ENCODE peak calls at places on chromosomes 12 and 14, in five cellular contexts. M, B, N, X and R are unnamed samples.

GRCh38 chr12:332581-333205 is 56.4 kb downstream of the KDM5A start:
- DNase-seq in X (no peak), M (no peak), B (no peak), N (no peak), R (peak; percentile 5)

GRCh38 chr12:68148261-68148951 is 11.1 kb downstream of the IFNG start:
- DNase-seq in X (no peak), M (no peak), N (no peak), B (no peak), R (peak; percentile 15)

GRCh38 chr14:61122862-61123261 is 141.8 kb downstream of the SLC38A6 start:
- DNase-seq in B (no peak), N (no peak), X (no peak), M (no peak), R (no peak)

GRCh38 chr12:75480469-75480949 is at the start of gene GLIPR1:
- DNase-seq in M (no peak), N (no peak), B (no peak), X (peak; percentile 98), R (peak; percentile 95)

GRCh38 chr12:68867606-68868005 is 59.6 kb downstream of the MDM2 start:
- DNase-seq in N (no peak), X (no peak), M (peak; percentile 66), B (no peak), R (no peak)

GRCh38 chr12:3320881-3321509 is 170.0 kb upstream of the PRMT8 start:
- DNase-seq in M (no peak), N (no peak), X (no peak), B (no peak), R (no peak)

GRCh38 chr12:29769162-29769820 is 14.5 kb downstream of the TMTC1 start:
- DNase-seq in B (no peak), N (no peak), X (peak; percentile 74), M (no peak), R (no peak)

GRCh38 chr14:104099096-104100041 is 13.9 kb downstream of the ASPG start:
- DNase-seq in B (no peak), N (no peak), X (no peak), M (no peak), R (no peak)

GRCh38 chr12:53102883-53103807 is at the start of gene SOAT2:
- DNase-seq in M (no peak), B (no peak), X (no peak), N (no peak), R (no peak)

GRCh38 chr12:14810953-14811483 is 3.0 kb downstream of the SMCO3 start:
- DNase-seq in X (peak; percentile 39), B (no peak), N (no peak), M (peak; percentile 47), R (peak; percentile 16)

GRCh38 chr14:69005432-69006148 is 26.5 kb upstream of the ACTN1 start:
- DNase-seq in X (peak; percentile 97), N (no peak), B (peak; percentile 29), M (peak; percentile 49), R (peak; percentile 57)

GRCh38 chr14:105377555-105378182 is 20.7 kb upstream of the TEX22 start:
- DNase-seq in B (no peak), N (no peak), X (no peak), M (peak; percentile 54), R (no peak)

GRCh38 chr12:4143909-4144308 is 129.7 kb upstream of the CCND2 start:
- DNase-seq in B (no peak), N (no peak), M (no peak), X (no peak), R (peak; percentile 13)

GRCh38 chr14:70982204-70982603 is 74.9 kb downstream of the PCNX1 start:
- DNase-seq in X (no peak), B (no peak), M (no peak), N (no peak), R (no peak)

GRCh38 chr12:102326987-102327386 is 129.4 kb upstream of the PMCH start:
- DNase-seq in M (no peak), N (no peak), B (no peak), X (no peak), R (no peak)

GRCh38 chr12:107320031-107320928 is 226.9 kb upstream of the CRY1 start:
- DNase-seq in X (peak; percentile 9), M (peak; percentile 87), B (no peak), N (no peak), R (peak; percentile 44)

GRCh38 chr12:460301-461230 is 827 bp downstream of the B4GALNT3 start:
- DNase-seq in B (no peak), X (peak; percentile 32), N (no peak), M (no peak), R (no peak)

GRCh38 chr14:76595266-76595665 is 166.0 kb upstream of the VASH1 start:
- DNase-seq in N (no peak), B (no peak), M (no peak), X (no peak), R (no peak)

GRCh38 chr12:120079352-120080042 is 37.1 kb downstream of the RAB35 start:
- DNase-seq in B (no peak), N (no peak), X (no peak), M (no peak), R (peak; percentile 54)

GRCh38 chr12:127656261-127656660 is 610.7 kb upstream of the TMEM132C start:
- DNase-seq in X (no peak), N (no peak), M (no peak), B (no peak), R (no peak)

GRCh38 chr12:27969011-27969900 is 3.3 kb downstream of the PTHLH start:
- DNase-seq in N (no peak), B (no peak), M (peak; percentile 53), X (peak; percentile 49), R (no peak)

GRCh38 chr12:57896139-57896436 is 45.3 kb upstream of the ATP23 start:
- DNase-seq in M (no peak), B (no peak), N (no peak), X (peak; percentile 39), R (no peak)

GRCh38 chr12:1527789-1528188 is 66.6 kb downstream of the FBXL14 start:
- DNase-seq in B (no peak), M (no peak), X (peak; percentile 76), N (no peak), R (no peak)

GRCh38 chr12:44206045-44206444 is 370.2 kb downstream of the TMEM117 start:
- DNase-seq in B (no peak), X (no peak), M (no peak), N (no peak), R (no peak)

GRCh38 chr12:107530706-107531105 is 154.9 kb upstream of the PWP1 start:
- DNase-seq in M (no peak), B (no peak), X (no peak), N (no peak), R (no peak)

GRCh38 chr12:67942704-67943103 is 46.5 kb upstream of the IFNG-AS1 start:
- DNase-seq in B (no peak), X (no peak), M (no peak), N (no peak), R (no peak)

GRCh38 chr12:54251667-54252284 is 28.1 kb downstream of the CBX5 start:
- DNase-seq in B (no peak), M (no peak), X (peak; percentile 71), N (no peak), R (peak; percentile 9)

GRCh38 chr12:25701290-25701689 is 148.2 kb upstream of the LMNTD1 start:
- DNase-seq in N (no peak), B (no peak), M (no peak), X (peak; percentile 41), R (no peak)

GRCh38 chr14:35337557-35338255 is 45.5 kb downstream of the PSMA6 start:
- DNase-seq in B (no peak), M (peak; percentile 72), X (no peak), N (no peak), R (peak; percentile 98)

GRCh38 chr14:44897041-44897843 is 64.5 kb downstream of the KLHL28 start:
- DNase-seq in N (peak; percentile 91), X (peak; percentile 97), B (peak; percentile 85), M (peak; percentile 97), R (peak; percentile 93)
- H2BK5ac ChIP-seq in N (peak overlapping the region; percentile 67), X (peak overlapping the region; percentile 77), B (peak overlapping the region; percentile 98), M (no peak overlapping the region), R (peak overlapping the region; percentile 78)

DNA sequence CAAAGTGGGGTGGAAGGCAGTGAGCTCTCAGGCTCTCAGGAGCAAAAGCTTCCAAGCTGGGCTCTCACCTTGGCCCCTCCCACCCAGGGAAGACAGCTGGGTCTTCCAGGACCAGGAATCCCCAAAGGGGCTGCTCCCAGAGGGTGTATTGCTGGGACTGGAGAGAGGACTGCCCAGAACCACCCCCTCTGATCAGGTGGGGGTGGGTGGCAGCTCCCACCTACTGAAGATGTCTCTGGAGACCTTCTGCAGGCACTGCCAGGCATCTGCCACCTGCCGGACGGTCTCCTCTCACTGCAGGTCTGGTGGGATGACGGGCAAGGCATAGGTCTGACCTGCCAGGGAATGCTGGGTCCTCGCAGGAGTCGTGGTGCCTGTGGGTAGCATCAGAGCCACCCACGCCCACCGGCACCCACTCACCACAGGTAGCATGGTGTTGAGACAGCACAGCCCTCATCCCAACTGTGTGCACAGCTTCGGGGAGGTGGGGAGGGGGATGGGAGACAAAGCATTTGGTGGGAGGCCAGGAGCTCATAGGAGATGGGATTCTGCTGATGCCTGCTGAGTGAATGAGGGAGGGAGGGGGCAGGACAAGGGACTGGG is 103.2 kb downstream of the SINHCAF start:
- DNase-seq in B (no peak), N (no peak), M (no peak), X (no peak), R (no peak)
- H2BK12ac ChIP-seq in B (no peak overlapping the region), N (no peak overlapping the region), M (no peak overlapping the region), X (no peak overlapping the region), R (no peak overlapping the region)

DNA sequence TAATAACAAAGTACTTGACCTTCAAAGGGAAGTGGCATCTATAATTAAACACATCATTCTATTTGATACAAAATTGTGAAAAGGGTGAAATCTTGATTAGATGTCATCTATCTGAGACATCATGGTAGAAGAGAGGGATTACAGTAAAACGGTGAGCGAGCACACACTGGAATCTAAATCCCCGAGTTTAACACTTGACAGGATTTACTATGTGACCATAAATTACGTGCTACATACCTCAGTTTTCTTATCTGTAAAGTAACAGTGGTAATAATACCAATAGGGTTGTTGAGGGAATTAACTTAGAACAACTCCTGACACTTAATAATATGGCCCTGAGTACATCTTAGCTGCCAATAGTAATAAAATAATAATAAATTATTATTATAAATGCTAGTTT is 13.3 kb downstream of the USP44 start:
- DNase-seq in M (no peak), N (no peak), X (no peak), B (no peak), R (no peak)
- H2BK5ac ChIP-seq in M (no peak overlapping the region), N (no peak overlapping the region), X (no peak overlapping the region), B (no peak overlapping the region), R (no peak overlapping the region)

GRCh38 chr12:5567021-5567744 is 135.3 kb downstream of the NTF3 start:
- DNase-seq in M (peak; percentile 27), N (no peak), X (peak; percentile 29), B (no peak), R (no peak)

GRCh38 chr12:5576011-5576410 is 144.1 kb downstream of the NTF3 start:
- DNase-seq in M (no peak), B (no peak), N (no peak), X (no peak), R (no peak)

GRCh38 chr12:5568325-5568981 is 136.5 kb downstream of the NTF3 start:
- DNase-seq in B (no peak), N (no peak), M (no peak), X (no peak), R (no peak)

GRCh38 chr12:5573390-5573789 is 141.5 kb downstream of the NTF3 start:
- DNase-seq in B (no peak), M (no peak), N (no peak), X (no peak), R (no peak)

DNA sequence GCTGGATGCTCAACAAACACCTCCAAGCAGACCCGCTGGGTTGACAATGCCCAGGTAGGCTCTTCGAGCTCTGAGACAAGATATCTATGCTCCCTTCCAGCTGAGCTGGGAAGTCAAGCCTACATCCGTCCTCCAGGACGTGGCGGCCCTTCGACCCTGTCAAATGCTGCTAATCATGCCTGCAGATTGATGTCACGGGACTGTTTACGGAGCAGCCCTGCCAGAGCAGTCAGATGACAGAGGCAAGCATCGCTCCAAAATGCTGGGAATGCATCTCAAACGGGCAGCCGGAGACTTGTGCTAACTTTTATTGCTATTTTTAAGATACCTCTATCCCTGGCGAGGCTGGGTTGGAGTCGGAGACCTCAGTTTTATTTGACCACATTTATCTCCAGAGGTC is 139.2 kb downstream of the NTF3 start:
- DNase-seq in N (no peak), M (no peak), B (no peak), X (no peak), R (peak; percentile 60)
- H2BK12ac ChIP-seq in N (no peak overlapping the region), M (no peak overlapping the region), B (no peak overlapping the region), X (no peak overlapping the region), R (no peak overlapping the region)